ENCODE peak calls at places on chromosomes 1 and 21, in six cellular contexts. One of them, this sample, is unnamed.

GRCh38 chr1:2848006-2848670 is 46.6 kb upstream of the TTC34 start:
- DNase-seq in cardiac fibroblast: no peak
- DNase-seq in GM12865: no peak
- DNase-seq in fibroblast of lung: no peak
- DNase-seq in left lung: peak
- DNase-seq in left ventricle myocardium inferior: no peak
- DNase-seq in this sample: no peak

GRCh38 chr1:155934933-155935590 is 849 bp upstream of the KHDC4 start:
- DNase-seq in cardiac fibroblast: no peak
- DNase-seq in GM12865: no peak
- DNase-seq in fibroblast of lung: no peak
- DNase-seq in left lung: peak
- DNase-seq in left ventricle myocardium inferior: no peak
- DNase-seq in this sample: no peak

GRCh38 chr1:207902566-207902965 is 8.4 kb downstream of the CD34 start:
- DNase-seq in cardiac fibroblast: no peak
- DNase-seq in GM12865: no peak
- DNase-seq in fibroblast of lung: no peak
- DNase-seq in left lung: no peak
- DNase-seq in left ventricle myocardium inferior: no peak
- DNase-seq in this sample: no peak

GRCh38 chr1:11594222-11594621 is 60.0 kb downstream of the FBXO2 start:
- DNase-seq in cardiac fibroblast: peak
- DNase-seq in GM12865: no peak
- DNase-seq in fibroblast of lung: peak
- DNase-seq in left lung: no peak
- DNase-seq in left ventricle myocardium inferior: no peak
- DNase-seq in this sample: peak

GRCh38 chr1:2233997-2234761 is 6.1 kb downstream of the SKI start:
- DNase-seq in cardiac fibroblast: peak
- DNase-seq in GM12865: peak
- DNase-seq in fibroblast of lung: peak
- DNase-seq in left lung: peak
- DNase-seq in left ventricle myocardium inferior: peak
- DNase-seq in this sample: peak

GRCh38 chr1:218344814-218345672 is at the start of gene TGFB2:
- DNase-seq in cardiac fibroblast: peak
- DNase-seq in GM12865: peak
- DNase-seq in fibroblast of lung: peak
- DNase-seq in left lung: no peak
- DNase-seq in left ventricle myocardium inferior: no peak
- DNase-seq in this sample: peak

GRCh38 chr21:39348355-39349210 is at the start of gene HMGN1:
- DNase-seq in cardiac fibroblast: peak
- DNase-seq in GM12865: peak
- DNase-seq in fibroblast of lung: peak
- DNase-seq in left lung: peak
- DNase-seq in left ventricle myocardium inferior: peak
- DNase-seq in this sample: peak

GRCh38 chr1:93437976-93438605 is 9.8 kb upstream of the FNBP1L start:
- DNase-seq in cardiac fibroblast: peak
- DNase-seq in GM12865: peak
- DNase-seq in fibroblast of lung: peak
- DNase-seq in left lung: no peak
- DNase-seq in left ventricle myocardium inferior: no peak
- DNase-seq in this sample: peak

GRCh38 chr1:12015001-12015491 is 4.3 kb upstream of the MIIP start:
- DNase-seq in cardiac fibroblast: peak
- DNase-seq in GM12865: no peak
- DNase-seq in fibroblast of lung: no peak
- DNase-seq in left lung: peak
- DNase-seq in left ventricle myocardium inferior: no peak
- DNase-seq in this sample: peak

GRCh38 chr1:219215477-219215876 is 41.8 kb downstream of the LYPLAL1 start:
- DNase-seq in cardiac fibroblast: no peak
- DNase-seq in GM12865: peak
- DNase-seq in fibroblast of lung: no peak
- DNase-seq in left lung: no peak
- DNase-seq in left ventricle myocardium inferior: no peak
- DNase-seq in this sample: no peak

GRCh38 chr1:94270801-94271203 is 33.4 kb upstream of the ARHGAP29 start:
- DNase-seq in cardiac fibroblast: peak
- DNase-seq in GM12865: no peak
- DNase-seq in fibroblast of lung: peak
- DNase-seq in left lung: no peak
- DNase-seq in left ventricle myocardium inferior: no peak
- DNase-seq in this sample: peak

GRCh38 chr1:116879478-116880133 is 30.1 kb upstream of the PTGFRN start:
- DNase-seq in cardiac fibroblast: no peak
- DNase-seq in GM12865: no peak
- DNase-seq in fibroblast of lung: no peak
- DNase-seq in left lung: no peak
- DNase-seq in left ventricle myocardium inferior: no peak
- DNase-seq in this sample: no peak

GRCh38 chr1:155463865-155464264 is 98.7 kb downstream of the ASH1L start:
- DNase-seq in cardiac fibroblast: peak
- DNase-seq in GM12865: peak
- DNase-seq in fibroblast of lung: peak
- DNase-seq in left lung: no peak
- DNase-seq in left ventricle myocardium inferior: no peak
- DNase-seq in this sample: peak

GRCh38 chr1:53616927-53617326 is 122.0 kb downstream of the GLIS1 start:
- DNase-seq in cardiac fibroblast: peak
- DNase-seq in GM12865: no peak
- DNase-seq in fibroblast of lung: no peak
- DNase-seq in left lung: no peak
- DNase-seq in left ventricle myocardium inferior: no peak
- DNase-seq in this sample: no peak

GRCh38 chr21:45404726-45405270 is at the start of gene COL18A1:
- DNase-seq in cardiac fibroblast: peak
- DNase-seq in GM12865: no peak
- DNase-seq in fibroblast of lung: peak
- DNase-seq in left lung: peak
- DNase-seq in left ventricle myocardium inferior: peak
- DNase-seq in this sample: peak

GRCh38 chr1:1291023-1291528 is 10.8 kb downstream of the SCNN1D start:
- DNase-seq in cardiac fibroblast: no peak
- DNase-seq in GM12865: no peak
- DNase-seq in fibroblast of lung: no peak
- DNase-seq in left lung: no peak
- DNase-seq in left ventricle myocardium inferior: no peak
- DNase-seq in this sample: no peak

GRCh38 chr1:211781260-211781659 is 49.3 kb downstream of the LPGAT1 start:
- DNase-seq in cardiac fibroblast: no peak
- DNase-seq in GM12865: peak
- DNase-seq in fibroblast of lung: no peak
- DNase-seq in left lung: no peak
- DNase-seq in left ventricle myocardium inferior: no peak
- DNase-seq in this sample: no peak

GRCh38 chr1:8711161-8711560 is 106.3 kb downstream of the RERE start:
- DNase-seq in cardiac fibroblast: peak
- DNase-seq in GM12865: no peak
- DNase-seq in fibroblast of lung: no peak
- DNase-seq in left lung: no peak
- DNase-seq in left ventricle myocardium inferior: no peak
- DNase-seq in this sample: no peak

GRCh38 chr1:54577612-54578011 is 29.6 kb downstream of the ACOT11 start:
- DNase-seq in cardiac fibroblast: peak
- DNase-seq in GM12865: no peak
- DNase-seq in fibroblast of lung: peak
- DNase-seq in left lung: peak
- DNase-seq in left ventricle myocardium inferior: peak
- DNase-seq in this sample: no peak

GRCh38 chr1:207808322-207808705 is 56.5 kb downstream of the CD46 start:
- DNase-seq in cardiac fibroblast: no peak
- DNase-seq in GM12865: no peak
- DNase-seq in fibroblast of lung: no peak
- DNase-seq in left lung: no peak
- DNase-seq in left ventricle myocardium inferior: no peak
- DNase-seq in this sample: no peak

GRCh38 chr21:25887646-25888321 is 153.0 kb downstream of the GABPA start:
- DNase-seq in cardiac fibroblast: no peak
- DNase-seq in GM12865: no peak
- DNase-seq in fibroblast of lung: no peak
- DNase-seq in left lung: no peak
- DNase-seq in left ventricle myocardium inferior: no peak
- DNase-seq in this sample: no peak

GRCh38 chr1:150072959-150073358 is 5.4 kb downstream of the VPS45 start:
- DNase-seq in cardiac fibroblast: peak
- DNase-seq in GM12865: peak
- DNase-seq in fibroblast of lung: peak
- DNase-seq in left lung: no peak
- DNase-seq in left ventricle myocardium inferior: no peak
- DNase-seq in this sample: peak

GRCh38 chr1:7341145-7341900 is 429.8 kb upstream of the VAMP3 start:
- DNase-seq in cardiac fibroblast: peak
- DNase-seq in GM12865: no peak
- DNase-seq in fibroblast of lung: peak
- DNase-seq in left lung: no peak
- DNase-seq in left ventricle myocardium inferior: no peak
- DNase-seq in this sample: no peak

GRCh38 chr1:109369167-109369746 is 28.5 kb downstream of the SORT1 start:
- DNase-seq in cardiac fibroblast: peak
- DNase-seq in GM12865: no peak
- DNase-seq in fibroblast of lung: no peak
- DNase-seq in left lung: no peak
- DNase-seq in left ventricle myocardium inferior: no peak
- DNase-seq in this sample: peak

GRCh38 chr1:37323486-37324377 is 150.6 kb upstream of the ZC3H12A start:
- DNase-seq in cardiac fibroblast: peak
- DNase-seq in GM12865: peak
- DNase-seq in fibroblast of lung: peak
- DNase-seq in left lung: no peak
- DNase-seq in left ventricle myocardium inferior: no peak
- DNase-seq in this sample: no peak

GRCh38 chr1:216958569-216958968 is 235.3 kb upstream of the ESRRG start:
- DNase-seq in cardiac fibroblast: no peak
- DNase-seq in GM12865: no peak
- DNase-seq in fibroblast of lung: no peak
- DNase-seq in left lung: no peak
- DNase-seq in left ventricle myocardium inferior: no peak
- DNase-seq in this sample: no peak

GRCh38 chr1:83942914-83943313 is 56.0 kb downstream of the TTLL7 start:
- DNase-seq in cardiac fibroblast: peak
- DNase-seq in GM12865: no peak
- DNase-seq in fibroblast of lung: peak
- DNase-seq in left lung: no peak
- DNase-seq in left ventricle myocardium inferior: no peak
- DNase-seq in this sample: peak
- TF ChIP-seq CTCF in cardiac fibroblast: no peak
- TF ChIP-seq CTCF in GM12865: no peak
- TF ChIP-seq CTCF in fibroblast of lung: no peak
- TF ChIP-seq CTCF in left lung: no peak
- TF ChIP-seq CTCF in left ventricle myocardium inferior: no peak
- TF ChIP-seq CTCF in this sample: no peak

GRCh38 chr1:153404768-153405167 is 11.6 kb upstream of the S100A7A start:
- DNase-seq in cardiac fibroblast: peak
- DNase-seq in GM12865: peak
- DNase-seq in fibroblast of lung: no peak
- DNase-seq in left lung: peak
- DNase-seq in left ventricle myocardium inferior: peak
- DNase-seq in this sample: no peak
- TF ChIP-seq CTCF in cardiac fibroblast: peak
- TF ChIP-seq CTCF in GM12865: peak
- TF ChIP-seq CTCF in fibroblast of lung: peak
- TF ChIP-seq CTCF in left lung: peak
- TF ChIP-seq CTCF in left ventricle myocardium inferior: peak
- TF ChIP-seq CTCF in this sample: peak

DNA sequence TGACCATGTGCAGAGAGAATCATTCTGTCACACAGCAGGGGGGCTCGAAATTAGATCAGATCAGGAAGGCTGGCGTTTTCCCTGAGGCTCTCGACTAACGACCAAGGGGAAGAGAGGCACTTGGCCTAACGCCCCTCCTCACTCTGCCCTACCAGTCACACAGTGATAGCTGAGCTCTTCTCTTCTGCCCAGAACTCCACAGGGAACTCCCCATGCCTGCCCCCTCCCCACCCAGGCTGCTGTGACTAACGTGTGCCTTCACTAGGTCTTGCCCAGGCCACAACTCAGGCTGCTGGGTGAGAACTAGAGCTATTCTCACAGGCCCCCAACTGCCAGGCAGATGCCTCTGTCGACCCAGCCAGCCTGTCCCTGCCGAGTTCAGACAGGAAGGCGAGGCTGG is 26.4 kb upstream of the KHDRBS1 start:
- DNase-seq in cardiac fibroblast: no peak
- DNase-seq in GM12865: no peak
- DNase-seq in fibroblast of lung: no peak
- DNase-seq in left lung: no peak
- DNase-seq in left ventricle myocardium inferior: no peak
- DNase-seq in this sample: no peak
- TF ChIP-seq CTCF in cardiac fibroblast: no peak
- TF ChIP-seq CTCF in GM12865: no peak
- TF ChIP-seq CTCF in fibroblast of lung: no peak
- TF ChIP-seq CTCF in left lung: no peak
- TF ChIP-seq CTCF in left ventricle myocardium inferior: no peak
- TF ChIP-seq CTCF in this sample: no peak

GRCh38 chr1:205749826-205750682 is at the start of gene NUCKS1:
- DNase-seq in cardiac fibroblast: peak
- DNase-seq in GM12865: peak
- DNase-seq in fibroblast of lung: peak
- DNase-seq in left lung: peak
- DNase-seq in left ventricle myocardium inferior: peak
- DNase-seq in this sample: peak
- TF ChIP-seq CTCF in cardiac fibroblast: peak
- TF ChIP-seq CTCF in GM12865: no peak
- TF ChIP-seq CTCF in fibroblast of lung: peak
- TF ChIP-seq CTCF in left lung: no peak
- TF ChIP-seq CTCF in left ventricle myocardium inferior: peak
- TF ChIP-seq CTCF in this sample: peak

DNA sequence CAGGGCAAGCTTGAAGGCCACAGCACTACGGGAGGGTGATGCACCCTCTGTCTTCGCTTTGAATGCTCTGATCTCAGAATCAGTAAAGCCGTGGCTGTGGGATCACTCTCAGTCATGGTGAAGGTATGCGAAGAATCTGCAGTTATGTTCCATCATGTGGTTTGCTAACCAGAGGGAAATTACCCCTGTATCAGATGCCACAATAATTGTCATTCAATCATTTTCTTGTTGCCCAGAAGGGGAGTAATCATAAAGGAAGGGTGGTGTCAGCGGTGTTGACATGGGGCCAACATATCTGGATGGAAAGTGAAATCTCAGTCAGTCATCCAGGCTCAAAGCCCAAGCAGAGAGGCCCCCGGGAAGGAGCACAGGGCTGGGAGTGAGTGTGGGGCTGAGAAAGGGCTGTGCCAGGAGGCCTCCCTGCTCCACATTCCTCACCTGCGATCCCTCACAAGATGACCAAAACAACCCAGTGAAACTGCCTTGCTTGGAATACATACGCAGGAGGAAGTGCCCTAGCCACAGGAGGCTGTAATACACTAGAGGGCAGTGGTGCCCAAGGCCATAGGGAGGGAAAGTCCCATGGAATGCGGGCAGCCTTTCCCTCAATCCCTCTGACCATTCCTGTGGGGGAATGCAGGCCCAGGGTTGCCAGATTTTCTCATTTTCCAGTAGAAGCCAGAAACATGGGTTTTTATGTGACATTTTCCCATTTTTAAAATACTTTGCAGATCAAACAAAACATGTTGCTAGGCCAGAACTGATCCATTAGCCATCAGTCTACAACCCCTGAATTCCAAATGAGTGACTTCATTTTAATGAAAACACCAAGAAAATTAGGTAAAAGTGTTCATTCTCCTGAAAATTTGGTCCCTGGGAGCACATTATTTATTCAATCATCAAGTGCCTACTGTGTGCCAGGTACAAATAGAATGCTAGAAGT is 95.7 kb upstream of the VANGL1 start:
- DNase-seq in cardiac fibroblast: peak
- DNase-seq in GM12865: peak
- DNase-seq in fibroblast of lung: peak
- DNase-seq in left lung: no peak
- DNase-seq in left ventricle myocardium inferior: no peak
- DNase-seq in this sample: peak
- TF ChIP-seq CTCF in cardiac fibroblast: peak
- TF ChIP-seq CTCF in GM12865: peak
- TF ChIP-seq CTCF in fibroblast of lung: peak
- TF ChIP-seq CTCF in left lung: peak
- TF ChIP-seq CTCF in left ventricle myocardium inferior: peak
- TF ChIP-seq CTCF in this sample: peak